ENCODE peak calls at places on chromosome 1, in eight cellular contexts. E is suprapubic skin, R is H1, P is AG04450, G is foreskin keratinocyte, O is body of pancreas, Z is right cardiac atrium, M is Panc1. I is an unnamed sample.

GRCh38 chr1:230641346-230641745 is 935 bp upstream of the COG2 start:
- DNase-seq in E (no peak), R (no peak), Z (no peak), M (no peak), P (no peak), G (no peak), O (no peak), I (no peak)

GRCh38 chr1:118075116-118075515 is 109.9 kb downstream of the SPAG17 start:
- DNase-seq in E (no peak), Z (no peak), M (no peak), G (no peak), O (no peak), R (no peak), P (no peak), I (peak)

GRCh38 chr1:246591504-246591903 is 25.2 kb downstream of the CNST start:
- DNase-seq in Z (no peak), M (no peak), P (no peak), O (no peak), G (no peak), R (no peak), E (no peak), I (no peak)

GRCh38 chr1:241413386-241413785 is 56.4 kb upstream of the RGS7 start:
- DNase-seq in E (no peak), M (peak), R (no peak), P (peak), Z (no peak), G (peak), O (no peak), I (peak)

GRCh38 chr1:3661631-3662030 is 9.3 kb downstream of the TP73 start:
- DNase-seq in Z (no peak), E (no peak), O (no peak), P (no peak), G (no peak), M (no peak), R (no peak), I (no peak)

GRCh38 chr1:61552630-61553029 is 172.3 kb downstream of the TM2D1 start:
- DNase-seq in M (no peak), R (no peak), P (no peak), Z (no peak), E (no peak), O (no peak), G (no peak), I (no peak)

GRCh38 chr1:180435566-180435965 is 66.8 kb downstream of the ACBD6 start:
- DNase-seq in R (no peak), G (no peak), O (no peak), Z (no peak), P (no peak), M (no peak), E (no peak), I (no peak)

GRCh38 chr1:216793303-216793702 is 70.1 kb upstream of the ESRRG start:
- DNase-seq in O (no peak), Z (no peak), R (no peak), G (no peak), E (no peak), P (no peak), M (no peak), I (no peak)

GRCh38 chr1:47713333-47713953 is 275.6 kb downstream of the FOXD2 start:
- DNase-seq in O (no peak), R (no peak), Z (no peak), P (no peak), G (no peak), E (no peak), M (no peak), I (no peak)

GRCh38 chr1:16398371-16398953 is 31.4 kb downstream of the SZRD1 start:
- DNase-seq in G (no peak), R (no peak), M (no peak), O (no peak), P (no peak), E (no peak), Z (no peak), I (no peak)

GRCh38 chr1:181089777-181090505 is 1.4 kb downstream of the IER5 start:
- DNase-seq in E (peak), R (no peak), Z (peak), P (no peak), M (no peak), G (peak), O (peak), I (no peak)

GRCh38 chr1:150829751-150830150 is 21.7 kb upstream of the CTSK start:
- DNase-seq in M (no peak), R (no peak), G (no peak), O (no peak), P (no peak), E (no peak), Z (no peak), I (no peak)

GRCh38 chr1:154176341-154176740 is 15.6 kb downstream of the TPM3 start:
- DNase-seq in R (no peak), M (no peak), P (peak), Z (no peak), G (no peak), E (no peak), O (no peak), I (no peak)

GRCh38 chr1:36088577-36089392 is at the start of gene ADPRS:
- DNase-seq in Z (peak), O (peak), R (peak), P (peak), M (peak), E (peak), G (peak), I (peak)

GRCh38 chr1:232305020-232305419 is 324.9 kb downstream of the SIPA1L2 start:
- DNase-seq in R (no peak), O (peak), M (no peak), G (no peak), E (no peak), P (no peak), Z (no peak), I (no peak)

GRCh38 chr1:198056255-198056654 is 100.5 kb upstream of the NEK7 start:
- DNase-seq in R (peak), Z (no peak), G (no peak), P (no peak), O (no peak), M (no peak), E (no peak), I (no peak)

GRCh38 chr1:204584699-204585372 is 68.6 kb downstream of the MDM4 start:
- DNase-seq in M (no peak), E (no peak), O (no peak), G (no peak), R (no peak), Z (no peak), P (no peak), I (no peak)

GRCh38 chr1:28668191-28668955 is at the start of gene GMEB1:
- DNase-seq in M (peak), E (peak), P (no peak), O (peak), G (peak), R (no peak), Z (peak), I (peak)

GRCh38 chr1:162015196-162015595 is 8.5 kb downstream of the OLFML2B start:
- DNase-seq in G (no peak), Z (no peak), O (no peak), M (no peak), P (no peak), E (no peak), R (no peak), I (no peak)

GRCh38 chr1:229694053-229694693 is 68.1 kb downstream of the URB2 start:
- DNase-seq in Z (peak), O (peak), G (no peak), P (peak), R (no peak), M (no peak), E (peak), I (no peak)

GRCh38 chr1:21775542-21775899 is 7.4 kb downstream of the USP48 start:
- DNase-seq in G (no peak), R (no peak), O (no peak), M (no peak), E (no peak), Z (no peak), P (no peak), I (no peak)

GRCh38 chr1:66271904-66272254 is 262.1 kb upstream of the SGIP1 start:
- DNase-seq in Z (peak), G (peak), M (no peak), P (peak), O (peak), R (no peak), E (peak), I (peak)

GRCh38 chr1:9294440-9294773 is 1.7 kb downstream of the SPSB1 start:
- DNase-seq in E (no peak), O (peak), P (peak), G (peak), M (no peak), Z (no peak), R (no peak), I (no peak)

GRCh38 chr1:234315588-234315987 is 57.7 kb upstream of the COA6 start:
- DNase-seq in G (no peak), P (no peak), Z (no peak), M (no peak), E (no peak), R (no peak), O (no peak), I (no peak)

GRCh38 chr1:221184131-221184794 is 305.0 kb downstream of the HLX start:
- DNase-seq in Z (no peak), G (no peak), O (no peak), P (no peak), M (no peak), R (no peak), E (no peak), I (no peak)

GRCh38 chr1:77234943-77235342 is 15.7 kb upstream of the PIGK start:
- DNase-seq in M (no peak), Z (no peak), O (no peak), E (no peak), P (no peak), R (no peak), G (no peak), I (no peak)

GRCh38 chr1:34125721-34126380 is 39.2 kb downstream of the CSMD2 start:
- DNase-seq in E (no peak), R (no peak), M (no peak), P (no peak), G (no peak), O (no peak), Z (no peak), I (no peak)

GRCh38 chr1:167517535-167518330 is 596 bp downstream of the CD247 start:
- DNase-seq in E (no peak), G (no peak), M (no peak), O (no peak), R (no peak), P (no peak), Z (no peak), I (no peak)

GRCh38 chr1:188006354-188006753 is 1177.6 kb downstream of the PLA2G4A start:
- DNase-seq in R (no peak), Z (no peak), P (no peak), G (no peak), O (no peak), E (no peak), M (no peak), I (no peak)

GRCh38 chr1:154219511-154219910 is 1.2 kb upstream of the UBAP2L start:
- DNase-seq in E (no peak), M (no peak), O (no peak), R (no peak), G (no peak), P (no peak), Z (no peak), I (no peak)

GRCh38 chr1:199545780-199546179 is 481.7 kb upstream of the NR5A2 start:
- DNase-seq in M (no peak), G (peak), O (peak), P (no peak), Z (no peak), E (no peak), R (no peak), I (peak)

GRCh38 chr1:174414205-174414604 is 33.6 kb upstream of the GPR52 start:
- DNase-seq in P (no peak), Z (no peak), M (no peak), O (no peak), R (no peak), E (no peak), G (no peak), I (no peak)

GRCh38 chr1:163528710-163529348 is 207.1 kb downstream of the NUF2 start:
- DNase-seq in M (peak), E (no peak), Z (peak), R (no peak), G (no peak), O (no peak), P (no peak), I (no peak)

GRCh38 chr1:228486596-228487335 is 416 bp upstream of the RNF187 start:
- DNase-seq in M (peak), Z (peak), O (peak), R (peak), P (peak), G (peak), E (peak), I (peak)

GRCh38 chr1:43358121-43358745 is 548 bp upstream of the CDC20 start:
- DNase-seq in O (peak), Z (no peak), E (no peak), R (no peak), M (no peak), G (peak), P (no peak), I (no peak)

GRCh38 chr1:11807087-11807486 is 1.1 kb downstream of the CLCN6 start:
- DNase-seq in R (no peak), Z (no peak), M (no peak), O (no peak), E (no peak), G (no peak), P (no peak), I (no peak)
- H3K27ac ChIP-seq in R (no peak), Z (peak), M (peak), O (peak), E (peak), G (peak), P (no peak), I (peak)

GRCh38 chr1:109721046-109721445 is 9.0 kb downstream of the GSTM5 start:
- DNase-seq in E (no peak), Z (no peak), R (no peak), G (no peak), O (no peak), M (no peak), P (no peak), I (no peak)
- H3K27ac ChIP-seq in E (no peak), Z (no peak), R (no peak), G (no peak), O (no peak), M (no peak), P (no peak), I (no peak)

DNA sequence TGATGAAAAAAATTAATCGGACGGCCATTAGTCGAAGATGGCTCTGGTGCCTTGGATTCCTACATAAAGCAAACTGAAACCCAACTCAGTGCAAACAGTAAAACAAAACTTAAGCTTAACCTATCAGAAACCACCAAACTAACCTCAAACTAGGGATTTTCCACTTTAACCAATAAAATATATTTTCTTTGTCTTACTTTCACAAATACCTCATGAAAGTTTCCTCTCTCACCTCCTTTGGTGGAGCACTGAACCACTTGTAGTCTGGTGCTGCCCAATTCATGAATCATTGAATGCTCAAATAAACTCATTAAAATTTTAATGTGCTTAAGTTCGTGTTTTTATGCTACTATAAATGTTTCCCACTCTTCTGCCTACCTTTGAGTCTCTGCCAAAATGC is 7.0 kb downstream of the ADORA3 start:
- DNase-seq in O (no peak), P (no peak), R (no peak), M (no peak), G (no peak), E (no peak), Z (no peak), I (no peak)
- H3K27ac ChIP-seq in O (no peak), P (no peak), R (no peak), M (no peak), G (no peak), E (no peak), Z (no peak), I (no peak)

DNA sequence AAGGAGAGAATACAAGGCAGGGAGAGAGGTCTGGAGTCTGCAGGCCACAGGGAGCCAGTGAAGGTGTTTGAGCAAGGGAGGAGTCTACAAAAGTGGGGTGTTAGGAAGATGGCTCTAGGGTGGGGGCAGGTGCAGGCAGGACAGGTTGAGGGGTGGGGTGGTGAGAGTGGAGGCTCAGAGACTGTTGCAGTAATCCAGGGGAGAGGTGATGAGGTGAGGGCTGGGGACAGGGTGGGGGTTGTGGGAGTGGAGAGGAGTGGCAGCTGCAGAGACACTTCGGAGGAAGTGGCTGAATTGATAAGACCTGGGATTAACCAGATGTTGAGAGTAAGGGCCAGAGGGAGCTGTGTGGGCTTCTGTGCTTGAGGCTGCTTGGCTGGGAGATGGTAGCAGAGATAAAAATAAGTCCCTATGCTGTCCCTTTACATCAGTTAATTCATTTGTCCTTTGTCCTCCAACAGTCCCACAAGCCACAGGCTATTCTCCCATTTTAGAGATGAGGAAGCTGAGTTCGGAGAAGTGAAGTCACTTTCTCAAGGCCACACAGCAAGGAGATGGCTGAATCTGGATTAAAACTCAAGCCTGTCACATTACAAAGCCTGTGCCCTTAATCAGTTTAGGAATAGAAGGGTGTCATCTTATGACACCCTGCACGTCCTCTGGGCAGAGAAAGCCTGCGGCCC is 54.8 kb upstream of the SYNC start:
- DNase-seq in P (no peak), O (no peak), G (no peak), E (no peak), Z (no peak), R (no peak), M (no peak), I (no peak)
- H3K27ac ChIP-seq in P (no peak), O (peak), G (no peak), E (peak), Z (no peak), R (no peak), M (peak), I (peak)

DNA sequence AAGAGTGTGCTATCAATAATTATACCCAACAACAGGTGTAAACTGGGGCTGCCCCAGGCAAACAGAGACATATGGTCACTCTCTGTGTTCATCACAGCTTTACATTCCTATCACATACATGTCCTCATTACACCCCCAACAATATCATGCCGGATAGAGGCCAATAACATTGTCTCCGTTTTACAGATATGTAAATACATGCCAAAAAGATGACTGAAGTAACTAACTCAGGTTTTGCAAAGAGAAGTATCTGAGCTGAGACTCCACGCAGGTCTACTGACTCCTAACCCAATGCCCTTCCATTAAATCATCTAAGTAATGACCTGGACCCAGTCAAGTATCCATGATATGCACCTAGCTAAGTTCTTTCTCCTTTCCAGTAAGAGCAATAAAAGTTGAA is 55.0 kb downstream of the JAK1 start:
- DNase-seq in Z (no peak), O (no peak), E (no peak), M (no peak), G (no peak), R (no peak), P (no peak), I (no peak)
- H3K27ac ChIP-seq in Z (no peak), O (no peak), E (no peak), M (no peak), G (no peak), R (no peak), P (no peak), I (no peak)

DNA sequence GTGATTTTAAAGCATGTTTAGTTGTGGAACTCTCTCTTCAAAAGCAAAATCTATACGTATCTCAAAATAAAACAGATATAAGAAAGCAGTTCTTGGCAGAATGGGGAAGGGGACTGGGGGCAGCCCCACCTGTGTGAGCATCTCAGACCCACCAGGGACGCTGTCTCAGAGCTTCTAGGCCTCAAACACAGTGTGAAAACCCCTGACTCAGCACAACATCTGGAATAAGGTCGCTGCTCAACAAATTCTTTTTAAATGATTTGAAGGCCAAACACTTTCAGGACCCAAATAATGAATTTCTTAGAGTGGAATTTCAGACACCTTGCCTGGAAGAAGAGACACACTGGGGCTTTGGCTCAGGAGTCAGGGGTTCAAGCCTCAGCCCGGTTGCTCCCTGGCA is 27.1 kb upstream of the GRHL3 start:
- DNase-seq in P (no peak), G (no peak), E (no peak), M (no peak), Z (no peak), O (no peak), R (no peak), I (no peak)
- H3K27ac ChIP-seq in P (no peak), G (no peak), E (no peak), M (no peak), Z (no peak), O (no peak), R (no peak), I (no peak)

GRCh38 chr1:206468571-206468970 is 1.7 kb upstream of the IKBKE start:
- DNase-seq in P (no peak), R (no peak), M (no peak), O (no peak), E (no peak), Z (no peak), G (no peak), I (no peak)

GRCh38 chr1:206467915-206468314 is 2.4 kb upstream of the IKBKE start:
- DNase-seq in R (no peak), G (no peak), E (peak), O (no peak), Z (no peak), P (no peak), M (no peak), I (no peak)

GRCh38 chr1:206469411-206469932 is 804 bp upstream of the IKBKE start:
- DNase-seq in P (no peak), O (no peak), M (no peak), R (no peak), G (no peak), E (no peak), Z (no peak), I (no peak)

GRCh38 chr1:206465951-206466350 is 4.3 kb upstream of the IKBKE start:
- DNase-seq in E (no peak), Z (no peak), R (no peak), M (no peak), G (no peak), P (no peak), O (no peak), I (no peak)

DNA sequence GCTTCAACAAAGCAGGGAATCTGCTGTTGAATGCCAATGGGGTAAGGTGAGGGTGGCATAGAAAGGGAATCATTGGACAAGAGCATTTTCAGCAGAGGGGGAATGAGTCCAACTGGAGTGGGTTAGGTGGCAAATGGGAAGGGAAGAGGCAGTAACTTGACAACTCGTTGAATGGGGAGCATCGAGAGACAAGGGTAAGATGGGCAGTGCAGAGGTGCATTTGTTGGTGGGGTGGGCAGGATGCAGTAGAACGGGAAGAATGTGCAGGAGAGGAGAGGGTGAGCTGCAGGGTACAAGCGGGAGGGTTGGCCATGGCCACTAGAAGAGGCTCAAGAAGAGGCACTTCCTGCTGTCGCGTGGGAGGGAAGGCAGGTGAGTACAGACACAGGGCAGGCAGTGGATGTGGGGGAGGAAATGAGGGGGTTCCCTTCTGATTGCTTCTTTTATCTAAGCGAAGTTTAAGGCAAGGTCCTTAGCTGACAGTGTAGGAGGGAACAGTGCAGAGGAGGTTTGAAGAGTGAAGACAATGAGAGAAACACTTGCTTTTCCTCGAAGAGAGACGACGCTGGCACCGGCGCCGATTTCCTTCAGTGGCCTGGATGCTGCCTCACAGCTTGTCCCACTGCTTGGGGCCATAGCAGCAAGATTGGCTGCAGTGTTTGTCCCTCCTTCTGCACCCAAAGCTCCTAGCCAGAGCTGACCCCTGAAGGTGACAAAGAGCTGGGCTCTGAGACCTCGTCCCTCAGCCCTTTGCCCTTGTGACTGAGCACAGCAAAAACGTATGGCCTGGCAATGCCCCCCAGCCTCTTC is 3.2 kb upstream of the IKBKE start:
- DNase-seq in M (no peak), G (no peak), Z (no peak), E (no peak), O (no peak), R (no peak), P (no peak), I (no peak)
- H3K27ac ChIP-seq in M (no peak), G (no peak), Z (no peak), E (no peak), O (no peak), R (no peak), P (no peak), I (no peak)